ENCODE peak calls at places on chromosomes 6 and 20, in five cellular contexts. One of them, this sample, is unnamed.

GRCh38 chr20:24830649-24831048 is 118.4 kb upstream of the CST7 start:
- DNase-seq in fibroblast of mammary gland: no peak
- DNase-seq in RKO: no peak
- DNase-seq in activated T-cell treated with anti-CD3 and anti-CD28 coated beads for 1 hour: no peak
- DNase-seq in AG20443: no peak
- DNase-seq in this sample: no peak

GRCh38 chr6:43891072-43891870 is 121.3 kb downstream of the VEGFA start:
- DNase-seq in AG20443: no peak
- DNase-seq in activated T-cell treated with anti-CD3 and anti-CD28 coated beads for 1 hour: no peak
- DNase-seq in fibroblast of mammary gland: no peak
- DNase-seq in RKO: no peak
- DNase-seq in this sample: no peak

GRCh38 chr6:25916789-25917490 is 13.6 kb downstream of the SLC17A2 start:
- DNase-seq in AG20443: no peak
- DNase-seq in fibroblast of mammary gland: no peak
- DNase-seq in activated T-cell treated with anti-CD3 and anti-CD28 coated beads for 1 hour: no peak
- DNase-seq in RKO: no peak
- DNase-seq in this sample: no peak

GRCh38 chr6:33577718-33578117 is 2.4 kb downstream of the BAK1 start:
- DNase-seq in RKO: no peak
- DNase-seq in AG20443: no peak
- DNase-seq in fibroblast of mammary gland: no peak
- DNase-seq in activated T-cell treated with anti-CD3 and anti-CD28 coated beads for 1 hour: no peak
- DNase-seq in this sample: no peak

GRCh38 chr6:28333047-28333446 is 2.9 kb downstream of the ZSCAN31 start:
- DNase-seq in RKO: no peak
- DNase-seq in AG20443: no peak
- DNase-seq in fibroblast of mammary gland: no peak
- DNase-seq in activated T-cell treated with anti-CD3 and anti-CD28 coated beads for 1 hour: no peak
- DNase-seq in this sample: no peak

GRCh38 chr6:40205004-40205403 is 270.7 kb upstream of the MOCS1 start:
- DNase-seq in fibroblast of mammary gland: no peak
- DNase-seq in RKO: no peak
- DNase-seq in AG20443: no peak
- DNase-seq in activated T-cell treated with anti-CD3 and anti-CD28 coated beads for 1 hour: no peak
- DNase-seq in this sample: no peak

GRCh38 chr6:11218077-11218392 is 14.4 kb downstream of the NEDD9 start:
- DNase-seq in fibroblast of mammary gland: no peak
- DNase-seq in AG20443: no peak
- DNase-seq in RKO: no peak
- DNase-seq in activated T-cell treated with anti-CD3 and anti-CD28 coated beads for 1 hour: no peak
- DNase-seq in this sample: no peak

GRCh38 chr6:14505391-14505790 is 387.8 kb downstream of the CD83 start:
- DNase-seq in fibroblast of mammary gland: no peak
- DNase-seq in RKO: no peak
- DNase-seq in activated T-cell treated with anti-CD3 and anti-CD28 coated beads for 1 hour: no peak
- DNase-seq in AG20443: no peak
- DNase-seq in this sample: no peak

GRCh38 chr6:47041741-47042140 is 391 bp downstream of the ADGRF1 start:
- DNase-seq in fibroblast of mammary gland: no peak
- DNase-seq in RKO: no peak
- DNase-seq in activated T-cell treated with anti-CD3 and anti-CD28 coated beads for 1 hour: no peak
- DNase-seq in AG20443: no peak
- DNase-seq in this sample: no peak

GRCh38 chr6:94349227-94349626 is 929.9 kb upstream of the EPHA7 start:
- DNase-seq in RKO: no peak
- DNase-seq in activated T-cell treated with anti-CD3 and anti-CD28 coated beads for 1 hour: no peak
- DNase-seq in AG20443: no peak
- DNase-seq in fibroblast of mammary gland: no peak
- DNase-seq in this sample: no peak

GRCh38 chr6:28281288-28282064 is at the start of gene PGBD1:
- DNase-seq in activated T-cell treated with anti-CD3 and anti-CD28 coated beads for 1 hour: peak; percentile 23
- DNase-seq in AG20443: peak; percentile 91
- DNase-seq in RKO: peak; percentile 86
- DNase-seq in fibroblast of mammary gland: peak; percentile 74
- DNase-seq in this sample: peak; percentile 36

GRCh38 chr6:100209323-100210137 is 215.5 kb upstream of the MCHR2 start:
- DNase-seq in AG20443: no peak
- DNase-seq in RKO: no peak
- DNase-seq in fibroblast of mammary gland: peak; percentile 38
- DNase-seq in activated T-cell treated with anti-CD3 and anti-CD28 coated beads for 1 hour: no peak
- DNase-seq in this sample: no peak

GRCh38 chr6:31615748-31616147 is 714 bp downstream of the AIF1 start:
- DNase-seq in AG20443: no peak
- DNase-seq in activated T-cell treated with anti-CD3 and anti-CD28 coated beads for 1 hour: peak; percentile 20
- DNase-seq in fibroblast of mammary gland: no peak
- DNase-seq in RKO: no peak
- DNase-seq in this sample: no peak

GRCh38 chr6:56263586-56264295 is 16.4 kb upstream of the COL21A1 start:
- DNase-seq in activated T-cell treated with anti-CD3 and anti-CD28 coated beads for 1 hour: no peak
- DNase-seq in fibroblast of mammary gland: no peak
- DNase-seq in AG20443: no peak
- DNase-seq in RKO: no peak
- DNase-seq in this sample: no peak

GRCh38 chr6:38270367-38270766 is 369.4 kb downstream of the BTBD9 start:
- DNase-seq in fibroblast of mammary gland: peak; percentile 71
- DNase-seq in activated T-cell treated with anti-CD3 and anti-CD28 coated beads for 1 hour: no peak
- DNase-seq in AG20443: no peak
- DNase-seq in RKO: no peak
- DNase-seq in this sample: no peak

GRCh38 chr20:17533396-17533795 is 2.2 kb upstream of the BFSP1 start:
- DNase-seq in AG20443: peak; percentile 62
- DNase-seq in fibroblast of mammary gland: peak; percentile 72
- DNase-seq in activated T-cell treated with anti-CD3 and anti-CD28 coated beads for 1 hour: no peak
- DNase-seq in RKO: peak; percentile 70
- DNase-seq in this sample: no peak

GRCh38 chr20:32762754-32763201 is 593 bp downstream of the DNMT3B start:
- DNase-seq in RKO: no peak
- DNase-seq in fibroblast of mammary gland: no peak
- DNase-seq in activated T-cell treated with anti-CD3 and anti-CD28 coated beads for 1 hour: no peak
- DNase-seq in AG20443: peak; percentile 45
- DNase-seq in this sample: no peak

GRCh38 chr6:42744351-42744890 is 1.5 kb downstream of the TBCC start:
- DNase-seq in RKO: peak; percentile 30
- DNase-seq in AG20443: no peak
- DNase-seq in fibroblast of mammary gland: no peak
- DNase-seq in activated T-cell treated with anti-CD3 and anti-CD28 coated beads for 1 hour: no peak
- DNase-seq in this sample: no peak